ENCODE peak calls at places on chromosomes 3 and 15, in four cellular contexts. D, V, H and X are unnamed samples.

GRCh38 chr15:69881760-69882159 is 216.0 kb downstream of the TLE3 start:
- DNase-seq in D (no peak), V (no peak), H (no peak), X (no peak)

GRCh38 chr3:61794961-61795360 is 233.6 kb downstream of the PTPRG start:
- DNase-seq in V (no peak), D (no peak), H (no peak), X (no peak)

GRCh38 chr15:88900309-88900981 is 5.1 kb upstream of the HAPLN3 start:
- DNase-seq in V (no peak), H (no peak), D (no peak), X (no peak)

GRCh38 chr3:187183903-187184302 is 13.4 kb upstream of the RTP1 start:
- DNase-seq in V (no peak), H (no peak), D (no peak), X (no peak)

GRCh38 chr3:109115451-109115850 is 2.5 kb downstream of the MORC1 start:
- DNase-seq in D (no peak), H (no peak), V (no peak), X (no peak)

GRCh38 chr3:71195492-71195891 is 388.0 kb downstream of the FOXP1 start:
- DNase-seq in D (no peak), V (peak), H (no peak), X (no peak)

GRCh38 chr15:65579762-65580161 is 31.2 kb downstream of the INTS14 start:
- DNase-seq in D (no peak), H (no peak), V (no peak), X (no peak)

GRCh38 chr3:105473521-105474223 is 107.0 kb downstream of the ALCAM start:
- DNase-seq in H (peak), V (peak), D (no peak), X (no peak)

GRCh38 chr3:129226374-129226773 is 23.0 kb upstream of the COPG1 start:
- DNase-seq in H (no peak), D (peak), V (peak), X (no peak)

DNA sequence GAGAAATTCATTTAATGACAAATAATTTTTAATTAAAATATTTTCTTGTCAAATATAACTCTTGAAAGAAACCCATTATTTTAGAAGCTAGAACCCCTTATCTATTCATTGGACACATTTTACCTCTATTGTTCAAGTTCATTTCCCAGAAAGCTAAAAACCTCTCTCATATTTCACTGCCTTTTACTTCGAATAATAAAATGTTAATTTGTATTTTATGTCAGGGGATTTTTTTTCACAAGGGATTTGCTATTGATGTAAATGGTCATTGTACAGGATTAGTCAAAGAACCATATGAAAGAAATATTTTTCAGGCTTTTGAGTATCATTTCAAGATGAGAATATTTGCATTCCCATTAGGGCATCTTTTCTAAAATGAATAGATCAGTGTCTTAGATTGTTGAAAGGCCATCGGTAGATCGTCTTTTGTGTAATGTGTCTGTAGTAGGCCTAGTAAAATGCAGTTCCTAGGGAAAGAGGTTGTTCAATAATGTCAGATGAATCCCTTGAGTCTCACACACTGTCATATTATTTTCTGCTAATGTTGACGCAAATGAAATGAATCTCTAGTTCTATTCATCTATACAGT is 114.5 kb downstream of the ROBO1 start:
- DNase-seq in H (no peak), D (no peak), V (no peak), X (no peak)
- TF ChIP-seq CTCF in H (no peak), D (no peak), V (no peak), X (no peak)

GRCh38 chr3:45693941-45694521 is 4.8 kb downstream of the SACM1L start:
- DNase-seq in V (no peak), H (no peak), D (no peak), X (no peak)
- TF ChIP-seq CTCF in V (no peak), H (no peak), D (no peak), X (no peak)

GRCh38 chr3:181178991-181179390 is 189.5 kb upstream of the DNAJC19 start:
- DNase-seq in V (no peak), D (no peak), H (no peak), X (no peak)

GRCh38 chr3:181173227-181173626 is 183.7 kb upstream of the DNAJC19 start:
- DNase-seq in D (no peak), H (no peak), V (no peak), X (no peak)

GRCh38 chr3:181176610-181177009 is 187.1 kb upstream of the DNAJC19 start:
- DNase-seq in H (peak), V (no peak), D (peak), X (no peak)
- TF ChIP-seq CTCF in H (peak), V (no peak), D (peak), X (peak)

DNA sequence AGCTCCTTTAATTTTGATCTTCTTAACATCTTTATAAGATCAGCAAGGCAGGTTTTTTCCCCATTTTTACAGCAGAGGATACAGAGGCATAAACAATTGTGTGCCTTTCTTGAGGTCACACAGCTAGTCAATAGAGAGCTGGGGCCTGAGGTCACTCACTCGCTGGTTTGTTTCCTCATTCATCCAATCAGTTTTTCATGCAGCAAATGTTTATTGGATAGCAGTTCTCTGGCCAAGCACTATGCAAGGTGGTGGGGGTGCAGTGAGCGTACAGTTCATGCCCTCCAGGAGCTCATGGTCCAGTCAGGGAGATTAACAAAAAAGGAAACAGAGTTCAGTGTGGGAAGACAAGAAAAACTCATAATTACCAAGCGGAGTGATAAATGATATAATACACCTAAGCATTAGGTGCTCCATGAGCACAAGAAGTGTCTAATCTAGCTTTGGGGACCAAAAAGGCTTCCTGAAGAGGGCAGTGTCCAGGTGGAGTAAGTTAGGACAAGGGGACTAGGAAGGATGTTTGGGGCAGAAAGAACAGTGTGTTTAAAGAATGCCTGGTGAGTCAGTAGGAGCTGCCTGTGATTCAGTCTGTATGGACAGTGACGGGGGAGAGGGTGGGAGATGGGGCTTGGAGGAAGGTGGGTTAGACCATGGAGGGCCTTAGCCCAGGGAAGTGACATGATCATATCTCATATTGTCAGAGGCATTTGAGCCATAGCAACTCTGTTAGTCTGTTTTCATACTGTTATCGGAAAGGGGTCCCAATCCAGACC is 29.3 kb downstream of the MAP2K5 start:
- DNase-seq in D (no peak), H (no peak), V (no peak), X (no peak)
- TF ChIP-seq CTCF in D (no peak), H (no peak), V (no peak), X (no peak)

GRCh38 chr3:195267096-195267495 is 3.9 kb downstream of the XXYLT1 start:
- DNase-seq in V (no peak), D (no peak), H (no peak), X (no peak)

GRCh38 chr3:195263193-195263924 is 7.6 kb downstream of the XXYLT1 start:
- DNase-seq in D (no peak), H (no peak), V (no peak), X (no peak)

GRCh38 chr3:195263925-195264575 is 6.9 kb downstream of the XXYLT1 start:
- DNase-seq in V (no peak), H (no peak), D (no peak), X (no peak)

GRCh38 chr3:195266428-195266827 is 4.5 kb downstream of the XXYLT1 start:
- DNase-seq in D (no peak), H (no peak), V (no peak), X (no peak)

GRCh38 chr3:195265363-195265976 is 5.5 kb downstream of the XXYLT1 start:
- DNase-seq in V (no peak), H (no peak), D (no peak), X (no peak)
- TF ChIP-seq CTCF in V (no peak), H (no peak), D (no peak), X (no peak)

GRCh38 chr15:60908888-60909287 is 320.2 kb downstream of the RORA start:
- DNase-seq in V (no peak), D (no peak), H (no peak), X (no peak)
- TF ChIP-seq CTCF in V (no peak), D (no peak), H (no peak), X (no peak)

DNA sequence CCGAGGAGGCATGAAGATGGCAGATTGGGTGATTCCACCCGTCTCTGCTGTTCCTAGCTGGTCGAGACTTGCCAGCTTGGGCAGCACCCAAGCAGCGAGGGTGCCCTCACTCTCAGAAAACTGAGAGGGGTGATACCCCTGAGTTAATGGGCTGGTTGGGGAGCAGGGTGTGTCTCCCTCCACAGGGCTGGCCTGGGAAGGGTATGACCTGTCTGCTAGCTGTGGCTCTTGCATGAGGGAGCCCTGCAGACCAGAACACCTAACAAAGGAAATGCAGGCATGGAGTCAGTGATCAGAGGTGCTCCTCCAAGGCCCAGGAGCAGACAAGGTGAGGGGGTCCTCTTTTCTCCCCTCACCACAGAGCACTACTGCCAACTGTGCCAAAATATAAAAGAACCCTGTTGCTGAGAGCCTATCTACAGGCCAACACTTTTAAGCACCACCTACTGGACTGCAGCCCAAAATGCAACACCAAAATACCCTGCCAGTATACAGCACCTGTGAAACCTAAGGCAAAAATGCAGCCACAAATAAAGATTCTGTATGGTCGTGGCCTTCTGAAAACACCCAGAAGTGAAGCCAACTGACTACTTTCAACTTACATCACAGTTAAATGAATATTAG is 35.8 kb upstream of the PPM1L start:
- DNase-seq in H (no peak), V (no peak), D (no peak), X (no peak)
- TF ChIP-seq CTCF in H (peak), V (peak), D (no peak), X (no peak)